ENCODE peak calls at places on chromosomes 6 and 20, in five cellular contexts. One of them, this sample, is unnamed.

GRCh38 chr6:130524552-130524951 is 158.7 kb downstream of the TMEM200A start:
- DNase-seq in activated naive CD4-positive, alpha-beta T cell treated with Interleukin-2 at 50 U/mL for 16 hours: no peak
- DNase-seq in brain microvascular endothelial cell: no peak
- DNase-seq in stimulated activated CD4-positive, alpha-beta T cell treated with anti-CD3 and anti-CD28 coated beads, Interleukin-2, amount 100 ng/mL, for 48 hours: no peak
- DNase-seq in NCI-H524: no peak
- DNase-seq in this sample: no peak

GRCh38 chr6:21594427-21595264 is 1.1 kb downstream of the SOX4 start:
- DNase-seq in activated naive CD4-positive, alpha-beta T cell treated with Interleukin-2 at 50 U/mL for 16 hours: peak
- DNase-seq in brain microvascular endothelial cell: peak
- DNase-seq in stimulated activated CD4-positive, alpha-beta T cell treated with anti-CD3 and anti-CD28 coated beads, Interleukin-2, amount 100 ng/mL, for 48 hours: peak
- DNase-seq in NCI-H524: no peak
- DNase-seq in this sample: no peak

GRCh38 chr6:52582446-52582845 is 5.6 kb upstream of the TRAM2 start:
- DNase-seq in activated naive CD4-positive, alpha-beta T cell treated with Interleukin-2 at 50 U/mL for 16 hours: no peak
- DNase-seq in brain microvascular endothelial cell: no peak
- DNase-seq in stimulated activated CD4-positive, alpha-beta T cell treated with anti-CD3 and anti-CD28 coated beads, Interleukin-2, amount 100 ng/mL, for 48 hours: no peak
- DNase-seq in NCI-H524: no peak
- DNase-seq in this sample: no peak

GRCh38 chr6:110233769-110234374 is 53.6 kb downstream of the CDC40 start:
- DNase-seq in activated naive CD4-positive, alpha-beta T cell treated with Interleukin-2 at 50 U/mL for 16 hours: no peak
- DNase-seq in brain microvascular endothelial cell: no peak
- DNase-seq in stimulated activated CD4-positive, alpha-beta T cell treated with anti-CD3 and anti-CD28 coated beads, Interleukin-2, amount 100 ng/mL, for 48 hours: no peak
- DNase-seq in NCI-H524: no peak
- DNase-seq in this sample: no peak

GRCh38 chr20:46341374-46342044 is 33.2 kb upstream of the CDH22 start:
- DNase-seq in activated naive CD4-positive, alpha-beta T cell treated with Interleukin-2 at 50 U/mL for 16 hours: no peak
- DNase-seq in brain microvascular endothelial cell: no peak
- DNase-seq in stimulated activated CD4-positive, alpha-beta T cell treated with anti-CD3 and anti-CD28 coated beads, Interleukin-2, amount 100 ng/mL, for 48 hours: no peak
- DNase-seq in NCI-H524: no peak
- DNase-seq in this sample: no peak

GRCh38 chr6:164827537-164827936 is 481.9 kb downstream of the C6orf118 start:
- DNase-seq in activated naive CD4-positive, alpha-beta T cell treated with Interleukin-2 at 50 U/mL for 16 hours: no peak
- DNase-seq in brain microvascular endothelial cell: no peak
- DNase-seq in stimulated activated CD4-positive, alpha-beta T cell treated with anti-CD3 and anti-CD28 coated beads, Interleukin-2, amount 100 ng/mL, for 48 hours: no peak
- DNase-seq in NCI-H524: no peak
- DNase-seq in this sample: no peak

GRCh38 chr6:121436172-121436965 is 923 bp downstream of the GJA1 start:
- DNase-seq in activated naive CD4-positive, alpha-beta T cell treated with Interleukin-2 at 50 U/mL for 16 hours: no peak
- DNase-seq in brain microvascular endothelial cell: no peak
- DNase-seq in stimulated activated CD4-positive, alpha-beta T cell treated with anti-CD3 and anti-CD28 coated beads, Interleukin-2, amount 100 ng/mL, for 48 hours: no peak
- DNase-seq in NCI-H524: no peak
- DNase-seq in this sample: no peak

GRCh38 chr20:61807426-61808160 is 258.1 kb downstream of the TAF4 start:
- DNase-seq in activated naive CD4-positive, alpha-beta T cell treated with Interleukin-2 at 50 U/mL for 16 hours: no peak
- DNase-seq in brain microvascular endothelial cell: no peak
- DNase-seq in stimulated activated CD4-positive, alpha-beta T cell treated with anti-CD3 and anti-CD28 coated beads, Interleukin-2, amount 100 ng/mL, for 48 hours: no peak
- DNase-seq in NCI-H524: no peak
- DNase-seq in this sample: peak

GRCh38 chr20:23061713-23062561 is 12.5 kb upstream of the THBD start:
- DNase-seq in activated naive CD4-positive, alpha-beta T cell treated with Interleukin-2 at 50 U/mL for 16 hours: no peak
- DNase-seq in brain microvascular endothelial cell: peak
- DNase-seq in stimulated activated CD4-positive, alpha-beta T cell treated with anti-CD3 and anti-CD28 coated beads, Interleukin-2, amount 100 ng/mL, for 48 hours: no peak
- DNase-seq in NCI-H524: no peak
- DNase-seq in this sample: peak

GRCh38 chr20:62287759-62288534 is 14.8 kb upstream of the ADRM1 start:
- DNase-seq in activated naive CD4-positive, alpha-beta T cell treated with Interleukin-2 at 50 U/mL for 16 hours: no peak
- DNase-seq in brain microvascular endothelial cell: no peak
- DNase-seq in stimulated activated CD4-positive, alpha-beta T cell treated with anti-CD3 and anti-CD28 coated beads, Interleukin-2, amount 100 ng/mL, for 48 hours: no peak
- DNase-seq in NCI-H524: no peak
- DNase-seq in this sample: no peak

GRCh38 chr6:26295691-26296555 is 69.1 kb upstream of the BTN3A2 start:
- DNase-seq in activated naive CD4-positive, alpha-beta T cell treated with Interleukin-2 at 50 U/mL for 16 hours: no peak
- DNase-seq in brain microvascular endothelial cell: peak
- DNase-seq in stimulated activated CD4-positive, alpha-beta T cell treated with anti-CD3 and anti-CD28 coated beads, Interleukin-2, amount 100 ng/mL, for 48 hours: no peak
- DNase-seq in NCI-H524: no peak
- DNase-seq in this sample: no peak

GRCh38 chr6:168222261-168222660 is 97.3 kb downstream of the DACT2 start:
- DNase-seq in activated naive CD4-positive, alpha-beta T cell treated with Interleukin-2 at 50 U/mL for 16 hours: no peak
- DNase-seq in brain microvascular endothelial cell: no peak
- DNase-seq in stimulated activated CD4-positive, alpha-beta T cell treated with anti-CD3 and anti-CD28 coated beads, Interleukin-2, amount 100 ng/mL, for 48 hours: no peak
- DNase-seq in NCI-H524: no peak
- DNase-seq in this sample: no peak

GRCh38 chr6:158545043-158545966 is 14.6 kb upstream of the TMEM181 start:
- DNase-seq in activated naive CD4-positive, alpha-beta T cell treated with Interleukin-2 at 50 U/mL for 16 hours: no peak
- DNase-seq in brain microvascular endothelial cell: no peak
- DNase-seq in stimulated activated CD4-positive, alpha-beta T cell treated with anti-CD3 and anti-CD28 coated beads, Interleukin-2, amount 100 ng/mL, for 48 hours: no peak
- DNase-seq in NCI-H524: no peak
- DNase-seq in this sample: no peak

GRCh38 chr20:34112600-34113061 is 588 bp upstream of the EIF2S2 start:
- DNase-seq in activated naive CD4-positive, alpha-beta T cell treated with Interleukin-2 at 50 U/mL for 16 hours: no peak
- DNase-seq in brain microvascular endothelial cell: peak
- DNase-seq in stimulated activated CD4-positive, alpha-beta T cell treated with anti-CD3 and anti-CD28 coated beads, Interleukin-2, amount 100 ng/mL, for 48 hours: no peak
- DNase-seq in NCI-H524: peak
- DNase-seq in this sample: peak

GRCh38 chr6:159101656-159102055 is 56.9 kb upstream of the TAGAP start:
- DNase-seq in activated naive CD4-positive, alpha-beta T cell treated with Interleukin-2 at 50 U/mL for 16 hours: no peak
- DNase-seq in brain microvascular endothelial cell: no peak
- DNase-seq in stimulated activated CD4-positive, alpha-beta T cell treated with anti-CD3 and anti-CD28 coated beads, Interleukin-2, amount 100 ng/mL, for 48 hours: no peak
- DNase-seq in NCI-H524: no peak
- DNase-seq in this sample: no peak

GRCh38 chr6:7085911-7086310 is 21.9 kb upstream of the RREB1 start:
- DNase-seq in activated naive CD4-positive, alpha-beta T cell treated with Interleukin-2 at 50 U/mL for 16 hours: peak
- DNase-seq in brain microvascular endothelial cell: no peak
- DNase-seq in stimulated activated CD4-positive, alpha-beta T cell treated with anti-CD3 and anti-CD28 coated beads, Interleukin-2, amount 100 ng/mL, for 48 hours: no peak
- DNase-seq in NCI-H524: peak
- DNase-seq in this sample: peak

GRCh38 chr6:90397929-90398674 is 101.5 kb upstream of the BACH2 start:
- DNase-seq in activated naive CD4-positive, alpha-beta T cell treated with Interleukin-2 at 50 U/mL for 16 hours: peak
- DNase-seq in brain microvascular endothelial cell: peak
- DNase-seq in stimulated activated CD4-positive, alpha-beta T cell treated with anti-CD3 and anti-CD28 coated beads, Interleukin-2, amount 100 ng/mL, for 48 hours: peak
- DNase-seq in NCI-H524: no peak
- DNase-seq in this sample: no peak

GRCh38 chr20:35883778-35884540 is 70.3 kb downstream of the SCAND1 start:
- DNase-seq in activated naive CD4-positive, alpha-beta T cell treated with Interleukin-2 at 50 U/mL for 16 hours: peak
- DNase-seq in brain microvascular endothelial cell: peak
- DNase-seq in stimulated activated CD4-positive, alpha-beta T cell treated with anti-CD3 and anti-CD28 coated beads, Interleukin-2, amount 100 ng/mL, for 48 hours: peak
- DNase-seq in NCI-H524: peak
- DNase-seq in this sample: peak

GRCh38 chr20:49052334-49052733 is 6.2 kb downstream of the CSE1L start:
- DNase-seq in activated naive CD4-positive, alpha-beta T cell treated with Interleukin-2 at 50 U/mL for 16 hours: no peak
- DNase-seq in brain microvascular endothelial cell: peak
- DNase-seq in stimulated activated CD4-positive, alpha-beta T cell treated with anti-CD3 and anti-CD28 coated beads, Interleukin-2, amount 100 ng/mL, for 48 hours: no peak
- DNase-seq in NCI-H524: no peak
- DNase-seq in this sample: no peak

GRCh38 chr6:16129623-16130243 is 847 bp downstream of the MYLIP start:
- DNase-seq in activated naive CD4-positive, alpha-beta T cell treated with Interleukin-2 at 50 U/mL for 16 hours: peak
- DNase-seq in brain microvascular endothelial cell: no peak
- DNase-seq in stimulated activated CD4-positive, alpha-beta T cell treated with anti-CD3 and anti-CD28 coated beads, Interleukin-2, amount 100 ng/mL, for 48 hours: no peak
- DNase-seq in NCI-H524: no peak
- DNase-seq in this sample: no peak

GRCh38 chr20:38260378-38261053 is at the start of gene KIAA1755:
- DNase-seq in activated naive CD4-positive, alpha-beta T cell treated with Interleukin-2 at 50 U/mL for 16 hours: no peak
- DNase-seq in brain microvascular endothelial cell: no peak
- DNase-seq in stimulated activated CD4-positive, alpha-beta T cell treated with anti-CD3 and anti-CD28 coated beads, Interleukin-2, amount 100 ng/mL, for 48 hours: no peak
- DNase-seq in NCI-H524: peak
- DNase-seq in this sample: no peak

GRCh38 chr6:105991561-105992314 is 94.4 kb upstream of the PRDM1 start:
- DNase-seq in activated naive CD4-positive, alpha-beta T cell treated with Interleukin-2 at 50 U/mL for 16 hours: peak
- DNase-seq in brain microvascular endothelial cell: no peak
- DNase-seq in stimulated activated CD4-positive, alpha-beta T cell treated with anti-CD3 and anti-CD28 coated beads, Interleukin-2, amount 100 ng/mL, for 48 hours: no peak
- DNase-seq in NCI-H524: no peak
- DNase-seq in this sample: no peak

GRCh38 chr20:63518946-63519764 is 1.4 kb upstream of the PPDPF start:
- DNase-seq in activated naive CD4-positive, alpha-beta T cell treated with Interleukin-2 at 50 U/mL for 16 hours: no peak
- DNase-seq in brain microvascular endothelial cell: no peak
- DNase-seq in stimulated activated CD4-positive, alpha-beta T cell treated with anti-CD3 and anti-CD28 coated beads, Interleukin-2, amount 100 ng/mL, for 48 hours: no peak
- DNase-seq in NCI-H524: no peak
- DNase-seq in this sample: no peak

GRCh38 chr20:45924391-45925261 is 9.9 kb upstream of the PCIF1 start:
- DNase-seq in activated naive CD4-positive, alpha-beta T cell treated with Interleukin-2 at 50 U/mL for 16 hours: no peak
- DNase-seq in brain microvascular endothelial cell: peak
- DNase-seq in stimulated activated CD4-positive, alpha-beta T cell treated with anti-CD3 and anti-CD28 coated beads, Interleukin-2, amount 100 ng/mL, for 48 hours: no peak
- DNase-seq in NCI-H524: no peak
- DNase-seq in this sample: no peak

GRCh38 chr6:163667372-163668060 is 253.0 kb downstream of the QKI start:
- DNase-seq in activated naive CD4-positive, alpha-beta T cell treated with Interleukin-2 at 50 U/mL for 16 hours: no peak
- DNase-seq in brain microvascular endothelial cell: peak
- DNase-seq in stimulated activated CD4-positive, alpha-beta T cell treated with anti-CD3 and anti-CD28 coated beads, Interleukin-2, amount 100 ng/mL, for 48 hours: no peak
- DNase-seq in NCI-H524: no peak
- DNase-seq in this sample: no peak

GRCh38 chr20:57947421-57948176 is 237.8 kb upstream of the PMEPA1 start:
- DNase-seq in activated naive CD4-positive, alpha-beta T cell treated with Interleukin-2 at 50 U/mL for 16 hours: no peak
- DNase-seq in brain microvascular endothelial cell: peak
- DNase-seq in stimulated activated CD4-positive, alpha-beta T cell treated with anti-CD3 and anti-CD28 coated beads, Interleukin-2, amount 100 ng/mL, for 48 hours: no peak
- DNase-seq in NCI-H524: no peak
- DNase-seq in this sample: no peak

GRCh38 chr20:49415664-49416044 is 66.8 kb downstream of the KCNB1 start:
- DNase-seq in activated naive CD4-positive, alpha-beta T cell treated with Interleukin-2 at 50 U/mL for 16 hours: no peak
- DNase-seq in brain microvascular endothelial cell: no peak
- DNase-seq in stimulated activated CD4-positive, alpha-beta T cell treated with anti-CD3 and anti-CD28 coated beads, Interleukin-2, amount 100 ng/mL, for 48 hours: no peak
- DNase-seq in NCI-H524: no peak
- DNase-seq in this sample: no peak

GRCh38 chr6:39137235-39137634 is 22.2 kb upstream of the SAYSD1 start:
- DNase-seq in activated naive CD4-positive, alpha-beta T cell treated with Interleukin-2 at 50 U/mL for 16 hours: peak
- DNase-seq in brain microvascular endothelial cell: peak
- DNase-seq in stimulated activated CD4-positive, alpha-beta T cell treated with anti-CD3 and anti-CD28 coated beads, Interleukin-2, amount 100 ng/mL, for 48 hours: peak
- DNase-seq in NCI-H524: no peak
- DNase-seq in this sample: no peak